ENCODE peak calls at places on chromosomes 1 and 21, in eight cellular contexts. D is sigmoid colon, U is testis, P is upper lobe of left lung, B is K562, Y is stomach, R is A549, Z is esophagus muscularis mucosa. J is an unnamed sample.

GRCh38 chr1:119613769-119614358 is 34.2 kb downstream of the ZNF697 start:
- DNase-seq in D (peak; percentile 92), U (peak; percentile 89), P (peak; percentile 82), B (peak; percentile 72), Y (peak; percentile 89), R (peak; percentile 35), Z (peak; percentile 96), J (peak; percentile 83)

GRCh38 chr1:218294531-218294930 is 9.4 kb downstream of the RRP15 start:
- DNase-seq in D (no peak), U (no peak), P (no peak), B (no peak), Y (no peak), R (no peak), Z (no peak), J (no peak)

GRCh38 chr1:64956241-64956640 is 10.1 kb downstream of the JAK1 start:
- DNase-seq in D (no peak), U (peak; percentile 47), P (no peak), B (peak; percentile 61), Y (no peak), R (no peak), Z (no peak), J (no peak)

GRCh38 chr1:56200921-56201320 is 378.4 kb downstream of the PLPP3 start:
- DNase-seq in D (no peak), U (no peak), P (no peak), B (no peak), Y (no peak), R (no peak), Z (no peak), J (no peak)

GRCh38 chr1:6002714-6003501 is 10.7 kb upstream of the NPHP4 start:
- DNase-seq in D (peak; percentile 57), U (no peak), P (peak; percentile 11), B (no peak), Y (no peak), R (no peak), Z (no peak), J (peak; percentile 53)

GRCh38 chr1:59360729-59361128 is 63.8 kb downstream of the FGGY start:
- DNase-seq in D (no peak), U (no peak), P (no peak), B (no peak), Y (no peak), R (no peak), Z (no peak), J (no peak)

GRCh38 chr1:47651311-47652089 is 213.7 kb downstream of the FOXD2 start:
- DNase-seq in D (peak; percentile 42), U (peak; percentile 1), P (peak; percentile 11), B (no peak), Y (peak; percentile 11), R (no peak), Z (no peak), J (peak; percentile 71)

GRCh38 chr1:182742780-182743179 is 46.8 kb upstream of the NPL start:
- DNase-seq in D (no peak), U (no peak), P (no peak), B (no peak), Y (no peak), R (no peak), Z (peak; percentile 10), J (no peak)

GRCh38 chr1:31745898-31746668 is 18.1 kb downstream of the ADGRB2 start:
- DNase-seq in D (no peak), U (no peak), P (no peak), B (no peak), Y (no peak), R (no peak), Z (no peak), J (no peak)

GRCh38 chr1:212119397-212119837 is 83.9 kb downstream of the DTL start:
- DNase-seq in D (no peak), U (no peak), P (no peak), B (no peak), Y (no peak), R (no peak), Z (no peak), J (no peak)

GRCh38 chr1:53512807-53513755 is 53.9 kb downstream of the DMRTB1 start:
- DNase-seq in D (no peak), U (no peak), P (no peak), B (no peak), Y (no peak), R (no peak), Z (no peak), J (no peak)

GRCh38 chr21:39074508-39074907 is 108.7 kb downstream of the PSMG1 start:
- DNase-seq in D (no peak), U (no peak), P (no peak), B (no peak), Y (no peak), R (no peak), Z (no peak), J (no peak)

GRCh38 chr1:23555225-23555801 is 4.0 kb downstream of the ID3 start:
- DNase-seq in D (no peak), U (no peak), P (no peak), B (no peak), Y (no peak), R (no peak), Z (no peak), J (no peak)

GRCh38 chr1:51237714-51238403 is 1.8 kb downstream of the RNF11 start:
- DNase-seq in D (no peak), U (peak; percentile 38), P (no peak), B (no peak), Y (no peak), R (no peak), Z (no peak), J (no peak)

GRCh38 chr21:44965251-44966022 is 25.6 kb downstream of the SLX9 start:
- DNase-seq in D (no peak), U (no peak), P (no peak), B (no peak), Y (no peak), R (no peak), Z (no peak), J (no peak)

GRCh38 chr21:44960141-44961092 is 20.6 kb downstream of the SLX9 start:
- DNase-seq in D (peak; percentile 61), U (no peak), P (no peak), B (no peak), Y (no peak), R (no peak), Z (no peak), J (no peak)

GRCh38 chr21:44959376-44960091 is 19.7 kb downstream of the SLX9 start:
- DNase-seq in D (peak; percentile 65), U (no peak), P (no peak), B (no peak), Y (no peak), R (no peak), Z (no peak), J (no peak)

GRCh38 chr21:44964381-44964780 is 24.6 kb downstream of the SLX9 start:
- DNase-seq in D (no peak), U (no peak), P (no peak), B (no peak), Y (no peak), R (no peak), Z (no peak), J (no peak)

GRCh38 chr21:44962481-44962966 is 22.7 kb downstream of the SLX9 start:
- DNase-seq in D (no peak), U (no peak), P (no peak), B (no peak), Y (no peak), R (no peak), Z (no peak), J (no peak)
- H3K27ac ChIP-seq in D (peak overlapping the region; percentile 75), U (no peak overlapping the region), P (peak overlapping the region; percentile 59), B (no peak overlapping the region), Y (peak overlapping the region; percentile 79), R (no peak overlapping the region), Z (peak overlapping the region; percentile 81), J (no peak overlapping the region)

DNA sequence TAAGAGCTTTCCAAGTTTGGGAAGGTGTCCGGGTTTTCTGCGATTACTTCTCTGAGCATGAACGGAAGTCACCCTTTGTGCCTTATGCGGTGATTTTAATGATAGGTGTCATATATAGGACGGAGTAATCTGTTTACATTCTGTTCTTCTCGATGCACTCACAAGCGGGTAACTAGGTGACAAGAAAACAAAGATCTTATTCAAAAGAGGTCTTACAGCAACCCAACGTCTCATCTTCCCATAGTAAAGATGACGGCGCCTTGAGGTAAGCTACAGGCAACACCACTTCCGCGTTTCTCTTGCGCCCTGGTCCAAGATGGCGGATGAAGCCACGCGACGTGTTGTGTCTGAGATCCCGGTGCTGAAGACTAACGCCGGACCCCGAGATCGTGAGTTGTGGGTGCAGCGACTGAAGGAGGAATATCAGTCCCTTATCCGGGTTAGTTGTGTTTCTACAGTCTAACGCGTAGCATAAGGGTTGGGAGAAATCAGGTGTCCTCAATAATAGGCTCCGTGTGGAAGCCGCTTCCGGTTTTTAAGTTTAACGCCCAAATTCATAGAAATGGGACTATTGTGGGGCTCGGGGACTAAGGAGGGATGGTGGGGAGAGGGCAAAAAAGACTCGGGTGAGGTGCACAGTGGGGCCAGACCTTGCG is at the start of gene UFC1:
- DNase-seq in D (peak; percentile 88), U (peak; percentile 93), P (peak; percentile 84), B (peak; percentile 70), Y (peak; percentile 80), R (peak; percentile 89), Z (peak; percentile 95), J (peak; percentile 88)
- TF ChIP-seq POLR2A in D (no peak), U (no peak), P (peak; percentile 50), B (peak; percentile 94), Y (no peak), R (peak; percentile 63), Z (no peak), J (peak; percentile 49)

GRCh38 chr1:198300451-198300850 is 143.7 kb downstream of the NEK7 start:
- DNase-seq in D (no peak), U (no peak), P (no peak), B (no peak), Y (no peak), R (no peak), Z (no peak), J (no peak)

GRCh38 chr1:198297281-198297680 is 140.5 kb downstream of the NEK7 start:
- DNase-seq in D (no peak), U (no peak), P (no peak), B (no peak), Y (no peak), R (no peak), Z (no peak), J (no peak)

GRCh38 chr1:198295186-198295585 is 138.4 kb downstream of the NEK7 start:
- DNase-seq in D (no peak), U (no peak), P (no peak), B (no peak), Y (no peak), R (no peak), Z (no peak), J (no peak)

GRCh38 chr1:198295975-198296374 is 139.2 kb downstream of the NEK7 start:
- DNase-seq in D (no peak), U (no peak), P (no peak), B (no peak), Y (no peak), R (no peak), Z (no peak), J (no peak)

DNA sequence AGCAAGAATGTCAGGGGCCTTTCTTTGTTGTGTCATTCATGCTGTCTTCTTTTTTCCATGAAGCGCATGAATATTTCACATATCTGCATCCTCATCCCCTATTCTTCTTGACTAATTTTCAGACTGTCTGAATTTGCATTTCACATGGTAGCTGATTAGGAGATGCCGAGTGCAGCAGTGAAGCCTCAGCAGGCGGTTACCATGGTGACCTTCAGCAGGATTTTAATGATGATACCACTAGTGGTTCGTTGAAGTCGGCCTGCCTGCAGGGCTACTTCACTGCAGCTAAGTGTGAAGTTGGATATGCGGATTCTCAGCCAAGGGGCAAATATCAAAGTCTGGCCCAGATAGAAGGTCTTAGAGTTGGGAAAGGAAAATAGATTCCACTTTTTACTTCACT is 141.9 kb downstream of the NEK7 start:
- DNase-seq in D (no peak), U (no peak), P (no peak), B (no peak), Y (no peak), R (no peak), Z (no peak), J (no peak)
- H3K27ac ChIP-seq in D (no peak overlapping the region), U (no peak overlapping the region), P (no peak overlapping the region), B (no peak overlapping the region), Y (no peak overlapping the region), R (no peak overlapping the region), Z (no peak overlapping the region), J (no peak overlapping the region)

GRCh38 chr1:16612332-16613172 is 812 bp downstream of the NBPF1 start:
- DNase-seq in D (peak; percentile 96), U (peak; percentile 95), P (peak; percentile 78), B (peak; percentile 63), Y (peak; percentile 67), R (peak; percentile 49), Z (peak; percentile 99), J (peak; percentile 93)
- TF ChIP-seq POLR2A in D (no peak), U (no peak), P (no peak), B (no peak), Y (no peak), R (no peak), Z (no peak), J (no peak)